ENCODE peak calls at places on chromosomes 7 and 10, in five cellular contexts. G is psoas muscle, C is AG09309, Q is B cell, N is astrocyte of the cerebellum. O is an unnamed sample.

GRCh38 chr10:95428702-95429101 is 132.5 kb downstream of the SORBS1 start:
- DNase-seq in G (no peak), C (no peak), Q (no peak), N (no peak), O (no peak)

GRCh38 chr7:35035511-35035921 is 1.8 kb downstream of the DPY19L1 start:
- DNase-seq in G (no peak), C (no peak), Q (no peak), N (peak; percentile 39), O (no peak)

GRCh38 chr10:79054203-79055099 is 14.3 kb upstream of the ZMIZ1 start:
- DNase-seq in G (peak; percentile 22), C (no peak), Q (peak; percentile 19), N (no peak), O (no peak)

GRCh38 chr7:148733496-148733895 is 34.8 kb downstream of the CUL1 start:
- DNase-seq in G (no peak), C (no peak), Q (no peak), N (no peak), O (no peak)

GRCh38 chr10:114519306-114519669 is 115.0 kb upstream of the AFAP1L2 start:
- DNase-seq in G (no peak), C (no peak), Q (no peak), N (no peak), O (no peak)

GRCh38 chr10:62199584-62199983 is 69.1 kb downstream of the RTKN2 start:
- DNase-seq in G (no peak), C (no peak), Q (no peak), N (no peak), O (no peak)

GRCh38 chr7:27176962-27177794 is 3.1 kb upstream of the HOXA10 start:
- DNase-seq in G (peak; percentile 70), C (no peak), Q (no peak), N (no peak), O (no peak)

GRCh38 chr7:28225581-28225980 is 45.0 kb upstream of the JAZF1 start:
- DNase-seq in G (no peak), C (no peak), Q (no peak), N (no peak), O (no peak)

GRCh38 chr10:44569193-44570091 is 184.5 kb upstream of the CXCL12 start:
- DNase-seq in G (no peak), C (peak; percentile 82), Q (no peak), N (peak; percentile 15), O (peak; percentile 68)

GRCh38 chr10:126646101-126646500 is 24.4 kb downstream of the C10orf90 start:
- DNase-seq in G (no peak), C (no peak), Q (no peak), N (peak; percentile 19), O (no peak)

GRCh38 chr10:74439213-74439612 is 288.2 kb downstream of the ADK start:
- DNase-seq in G (no peak), C (no peak), Q (no peak), N (no peak), O (no peak)

GRCh38 chr7:105202561-105203130 is 186.1 kb downstream of the SRPK2 start:
- DNase-seq in G (no peak), C (no peak), Q (no peak), N (peak; percentile 49), O (no peak)

GRCh38 chr7:23349484-23350157 is 50.5 kb downstream of the MALSU1 start:
- DNase-seq in G (no peak), C (peak; percentile 66), Q (no peak), N (peak; percentile 62), O (peak; percentile 38)

GRCh38 chr10:44878704-44879530 is 32.2 kb upstream of the TMEM72 start:
- DNase-seq in G (peak; percentile 94), C (no peak), Q (peak; percentile 52), N (peak; percentile 55), O (peak; percentile 65)

GRCh38 chr7:6558837-6559236 is 7.6 kb upstream of the GRID2IP start:
- DNase-seq in G (no peak), C (peak; percentile 5), Q (no peak), N (no peak), O (no peak)

GRCh38 chr7:116236020-116236630 is 25.8 kb downstream of the TES start:
- DNase-seq in G (no peak), C (no peak), Q (peak; percentile 69), N (no peak), O (no peak)
- TF ChIP-seq CTCF in G (peak; percentile 67), C (peak; percentile 45), Q (peak; percentile 85), N (peak; percentile 40), O (peak; percentile 49)

DNA sequence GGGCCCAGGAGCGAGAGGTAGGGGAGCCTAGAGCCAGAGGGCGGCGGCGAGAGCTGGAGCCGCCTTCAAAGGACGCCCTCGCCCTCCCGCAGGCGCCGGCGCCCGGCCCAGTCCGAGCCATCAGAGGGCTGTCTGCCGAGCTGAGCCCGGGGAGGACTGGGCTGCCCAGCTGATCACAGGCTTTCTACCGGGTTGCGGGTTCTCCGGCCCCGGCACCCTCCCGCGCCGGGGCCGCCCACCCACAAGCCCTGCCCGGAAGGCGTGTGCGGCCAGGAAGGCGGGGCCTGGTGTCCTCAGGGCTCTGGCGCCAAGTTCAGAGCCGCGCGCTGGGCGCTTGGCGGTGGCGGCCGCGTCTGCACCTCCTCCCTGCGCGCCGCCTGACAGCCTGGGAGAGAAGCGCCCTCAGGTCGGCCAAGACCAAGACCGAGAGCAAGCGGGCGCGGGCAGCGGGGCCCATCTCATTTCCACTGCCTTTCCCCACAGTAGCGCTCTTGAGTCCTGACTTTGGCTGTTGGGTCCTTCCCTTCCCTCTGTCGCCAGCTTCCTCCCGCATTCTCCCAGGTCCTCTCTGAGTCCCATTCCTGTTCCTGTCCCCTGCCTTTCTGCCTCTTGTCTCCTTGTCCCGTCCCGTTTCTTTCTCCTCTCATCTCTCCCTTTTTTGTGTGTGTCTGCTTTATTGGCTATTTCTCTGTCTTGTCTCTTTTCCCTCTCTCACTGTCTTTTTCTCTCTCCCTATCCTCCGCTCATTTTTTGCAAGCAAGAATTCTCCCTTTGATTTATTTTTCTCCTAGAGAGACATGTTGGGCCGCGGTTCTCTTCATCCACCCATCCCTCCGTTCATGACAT is 60.6 kb upstream of the MSMB start:
- DNase-seq in G (peak; percentile 77), C (no peak), Q (peak; percentile 52), N (no peak), O (peak; percentile 18)
- TF ChIP-seq CTCF in G (peak; percentile 6), C (no peak), Q (peak; percentile 8), N (no peak), O (no peak)

GRCh38 chr7:117871778-117872538 is 1.3 kb downstream of the CTTNBP2 start:
- DNase-seq in G (peak; percentile 51), C (no peak), Q (no peak), N (no peak), O (no peak)

GRCh38 chr7:117873056-117873932 is at the start of gene CTTNBP2:
- DNase-seq in G (peak; percentile 72), C (peak; percentile 2), Q (no peak), N (peak; percentile 36), O (no peak)

GRCh38 chr7:117872565-117873055 is 631 bp downstream of the CTTNBP2 start:
- DNase-seq in G (peak; percentile 51), C (no peak), Q (no peak), N (no peak), O (no peak)

GRCh38 chr7:117873933-117874530 is 791 bp upstream of the CTTNBP2 start:
- DNase-seq in G (no peak), C (no peak), Q (no peak), N (no peak), O (no peak)

GRCh38 chr7:117875566-117875965 is 2.3 kb upstream of the CTTNBP2 start:
- DNase-seq in G (no peak), C (no peak), Q (no peak), N (no peak), O (no peak)
- TF ChIP-seq CTCF in G (no peak), C (no peak), Q (no peak), N (peak; percentile 56), O (no peak)

GRCh38 chr7:24979470-24979862 is 512 bp downstream of the OSBPL3 start:
- DNase-seq in G (peak; percentile 73), C (no peak), Q (peak; percentile 60), N (no peak), O (no peak)

GRCh38 chr7:24981544-24981951 is 1.6 kb upstream of the OSBPL3 start:
- DNase-seq in G (peak; percentile 63), C (no peak), Q (no peak), N (no peak), O (no peak)

GRCh38 chr7:24979863-24980694 is at the start of gene OSBPL3:
- DNase-seq in G (peak; percentile 95), C (peak; percentile 81), Q (peak; percentile 94), N (peak; percentile 82), O (peak; percentile 95)

GRCh38 chr7:24980695-24981543 is 941 bp upstream of the OSBPL3 start:
- DNase-seq in G (no peak), C (no peak), Q (peak; percentile 65), N (no peak), O (no peak)

DNA sequence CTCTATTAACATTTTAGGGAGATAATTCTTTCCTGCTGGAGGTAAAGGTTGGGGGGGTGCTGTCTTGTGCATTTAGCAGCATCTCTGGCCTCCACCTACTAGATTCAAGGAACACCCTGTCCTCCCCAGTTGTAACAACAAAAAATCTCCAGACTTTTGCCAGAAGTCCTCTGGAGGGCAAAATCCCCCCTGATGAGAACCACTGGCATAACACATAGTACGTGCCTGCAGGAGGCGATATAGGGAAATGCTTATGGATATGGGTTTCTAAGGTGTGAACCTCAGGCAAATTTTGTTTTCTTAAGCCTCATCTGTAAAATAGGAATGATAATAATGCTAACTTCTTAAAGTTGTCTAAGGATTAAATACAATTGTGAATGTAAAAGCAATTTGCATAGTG is 2.9 kb upstream of the OSBPL3 start:
- DNase-seq in G (no peak), C (no peak), Q (no peak), N (no peak), O (no peak)
- TF ChIP-seq CTCF in G (no peak), C (peak; percentile 31), Q (no peak), N (peak; percentile 29), O (peak; percentile 20)

GRCh38 chr7:91373401-91373800 is 109.2 kb downstream of the FZD1 start:
- DNase-seq in G (no peak), C (no peak), Q (no peak), N (no peak), O (no peak)
- TF ChIP-seq CTCF in G (no peak), C (no peak), Q (no peak), N (no peak), O (no peak)

DNA sequence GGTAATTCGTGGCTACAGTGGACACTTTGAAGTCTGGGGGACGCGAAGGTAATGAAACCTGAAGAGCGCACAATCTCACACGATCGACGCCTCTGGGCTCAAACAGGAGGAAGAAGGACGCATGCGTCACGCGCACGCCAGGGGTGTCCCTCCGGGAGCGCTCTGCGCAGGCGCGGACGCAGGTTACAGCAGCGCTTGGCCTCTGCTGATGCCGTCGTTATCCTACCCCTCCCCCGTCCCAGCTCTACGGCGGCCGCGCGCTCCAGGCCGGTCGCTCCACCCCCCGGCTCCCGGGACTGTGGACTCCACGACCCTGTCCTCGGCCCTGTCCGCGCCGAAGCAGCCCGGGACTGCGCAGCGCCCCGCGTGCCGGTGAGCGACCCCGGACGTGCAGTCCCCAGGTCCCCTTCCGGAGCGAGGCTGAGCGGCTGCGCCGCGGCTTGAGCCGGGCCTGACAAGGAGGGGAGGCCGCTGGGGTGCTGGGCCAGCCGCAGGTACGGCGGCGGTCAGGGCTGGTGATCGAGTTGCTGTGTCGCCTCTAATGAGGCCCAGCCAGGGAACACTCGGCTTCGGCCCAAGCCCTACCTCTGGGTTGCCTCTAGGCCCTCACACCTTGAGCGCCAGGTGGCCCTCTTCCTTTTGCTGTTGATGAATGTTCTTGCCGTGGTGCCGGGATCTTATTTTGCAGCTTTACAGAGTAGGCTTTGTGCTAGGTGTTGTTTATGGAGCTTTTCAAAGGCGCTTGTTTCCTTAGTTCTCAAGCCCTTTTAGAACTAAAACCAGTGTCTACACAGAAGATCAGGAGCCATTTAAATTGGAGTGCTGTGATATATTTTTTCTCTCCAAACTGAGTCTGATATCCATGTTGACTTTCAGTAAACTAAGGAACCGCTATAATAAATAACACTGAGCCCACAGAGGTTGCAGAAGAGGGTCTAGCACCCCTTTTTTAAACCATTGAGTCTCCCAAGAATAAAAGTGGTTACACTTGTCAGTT is at the start of gene TMEM106B:
- DNase-seq in G (peak; percentile 99), C (peak; percentile 68), Q (peak; percentile 97), N (peak; percentile 83), O (peak; percentile 89)
- TF ChIP-seq CTCF in G (no peak), C (peak; percentile 2), Q (no peak), N (no peak), O (no peak)